ENCODE peak calls at places on chromosomes 2 and 18, in ten cellular contexts. Q is epithelial cell of esophagus, X is cardiac fibroblast, F is MM.1S, R is astrocyte, G is heart left ventricle, B is dorsolateral prefrontal cortex, K is tibial artery, S is fibroblast of the aortic adventitia, D is fibroblast of pulmonary artery. O is an unnamed sample.

GRCh38 chr2:70643715-70644114 is 90.1 kb upstream of the TGFA start:
- DNase-seq in Q (peak), X (peak), F (peak), R (no peak), G (no peak), B (no peak), K (no peak), S (no peak), D (no peak), O (no peak)

GRCh38 chr2:31558401-31559295 is 22.1 kb downstream of the SRD5A2 start:
- DNase-seq in Q (peak), X (peak), F (no peak), R (peak), G (no peak), B (no peak), K (no peak), S (peak), D (peak), O (peak)

GRCh38 chr2:205796914-205797313 is 114.6 kb downstream of the NRP2 start:
- DNase-seq in Q (no peak), X (no peak), F (no peak), R (no peak), G (no peak), B (no peak), K (no peak), S (no peak), D (no peak), O (no peak)

GRCh38 chr2:235508371-235509160 is 14.7 kb downstream of the AGAP1 start:
- DNase-seq in Q (no peak), X (no peak), F (no peak), R (no peak), G (no peak), B (no peak), K (no peak), S (no peak), D (no peak), O (no peak)

GRCh38 chr2:105888625-105889024 is 143.9 kb downstream of the NCK2 start:
- DNase-seq in Q (peak), X (peak), F (peak), R (no peak), G (no peak), B (no peak), K (no peak), S (no peak), D (no peak), O (no peak)

GRCh38 chr2:66201242-66201641 is 233.7 kb upstream of the MEIS1 start:
- DNase-seq in Q (no peak), X (no peak), F (no peak), R (no peak), G (no peak), B (no peak), K (no peak), S (no peak), D (no peak), O (no peak)

GRCh38 chr2:53268626-53269025 is 499.0 kb upstream of the CHAC2 start:
- DNase-seq in Q (peak), X (no peak), F (no peak), R (no peak), G (no peak), B (no peak), K (no peak), S (no peak), D (no peak), O (no peak)

GRCh38 chr2:231597014-231597611 is 4.4 kb downstream of the TEX44 start:
- DNase-seq in Q (no peak), X (peak), F (no peak), R (no peak), G (peak), B (peak), K (peak), S (peak), D (peak), O (peak)

GRCh38 chr2:24411488-24412146 is 51.3 kb upstream of the ITSN2 start:
- DNase-seq in Q (peak), X (no peak), F (no peak), R (no peak), G (no peak), B (no peak), K (no peak), S (no peak), D (no peak), O (no peak)

GRCh38 chr2:88590998-88591613 is 36.2 kb downstream of the EIF2AK3 start:
- DNase-seq in Q (peak), X (peak), F (peak), R (peak), G (peak), B (no peak), K (peak), S (peak), D (peak), O (peak)

GRCh38 chr2:24875272-24875671 is 44.8 kb downstream of the ADCY3 start:
- DNase-seq in Q (no peak), X (peak), F (no peak), R (peak), G (no peak), B (no peak), K (no peak), S (peak), D (no peak), O (peak)

GRCh38 chr18:75265872-75266271 is 55.3 kb downstream of the TSHZ1 start:
- DNase-seq in Q (no peak), X (no peak), F (no peak), R (no peak), G (no peak), B (no peak), K (no peak), S (no peak), D (no peak), O (no peak)

GRCh38 chr2:99728166-99728565 is 238.3 kb upstream of the REV1 start:
- DNase-seq in Q (no peak), X (no peak), F (no peak), R (no peak), G (no peak), B (no peak), K (no peak), S (no peak), D (no peak), O (no peak)

GRCh38 chr2:174240097-174240496 is 8.2 kb downstream of the OLA1 start:
- DNase-seq in Q (no peak), X (no peak), F (no peak), R (no peak), G (no peak), B (no peak), K (no peak), S (no peak), D (no peak), O (no peak)

GRCh38 chr2:151063271-151063670 is 198.4 kb downstream of the RBM43 start:
- DNase-seq in Q (peak), X (peak), F (no peak), R (peak), G (no peak), B (no peak), K (no peak), S (peak), D (peak), O (peak)

GRCh38 chr2:206368484-206368883 is 74.8 kb upstream of the ADAM23 start:
- DNase-seq in Q (no peak), X (no peak), F (no peak), R (no peak), G (no peak), B (no peak), K (no peak), S (peak), D (no peak), O (no peak)

GRCh38 chr2:237509905-237510304 is 22.9 kb downstream of the MLPH start:
- DNase-seq in Q (no peak), X (no peak), F (no peak), R (no peak), G (no peak), B (no peak), K (no peak), S (no peak), D (no peak), O (no peak)

GRCh38 chr2:19548116-19548515 is 189.7 kb upstream of the OSR1 start:
- DNase-seq in Q (no peak), X (no peak), F (no peak), R (no peak), G (no peak), B (no peak), K (no peak), S (no peak), D (no peak), O (no peak)

GRCh38 chr2:221518937-221519635 is 53.0 kb downstream of the EPHA4 start:
- DNase-seq in Q (no peak), X (no peak), F (no peak), R (peak), G (no peak), B (no peak), K (no peak), S (peak), D (no peak), O (no peak)

GRCh38 chr2:221514305-221515040 is 57.6 kb downstream of the EPHA4 start:
- DNase-seq in Q (no peak), X (no peak), F (no peak), R (no peak), G (no peak), B (no peak), K (no peak), S (no peak), D (no peak), O (no peak)

GRCh38 chr2:221521261-221521845 is 50.8 kb downstream of the EPHA4 start:
- DNase-seq in Q (no peak), X (no peak), F (no peak), R (no peak), G (no peak), B (no peak), K (no peak), S (no peak), D (no peak), O (no peak)

GRCh38 chr2:221518201-221518936 is 53.7 kb downstream of the EPHA4 start:
- DNase-seq in Q (peak), X (no peak), F (peak), R (peak), G (no peak), B (no peak), K (no peak), S (peak), D (peak), O (no peak)

DNA sequence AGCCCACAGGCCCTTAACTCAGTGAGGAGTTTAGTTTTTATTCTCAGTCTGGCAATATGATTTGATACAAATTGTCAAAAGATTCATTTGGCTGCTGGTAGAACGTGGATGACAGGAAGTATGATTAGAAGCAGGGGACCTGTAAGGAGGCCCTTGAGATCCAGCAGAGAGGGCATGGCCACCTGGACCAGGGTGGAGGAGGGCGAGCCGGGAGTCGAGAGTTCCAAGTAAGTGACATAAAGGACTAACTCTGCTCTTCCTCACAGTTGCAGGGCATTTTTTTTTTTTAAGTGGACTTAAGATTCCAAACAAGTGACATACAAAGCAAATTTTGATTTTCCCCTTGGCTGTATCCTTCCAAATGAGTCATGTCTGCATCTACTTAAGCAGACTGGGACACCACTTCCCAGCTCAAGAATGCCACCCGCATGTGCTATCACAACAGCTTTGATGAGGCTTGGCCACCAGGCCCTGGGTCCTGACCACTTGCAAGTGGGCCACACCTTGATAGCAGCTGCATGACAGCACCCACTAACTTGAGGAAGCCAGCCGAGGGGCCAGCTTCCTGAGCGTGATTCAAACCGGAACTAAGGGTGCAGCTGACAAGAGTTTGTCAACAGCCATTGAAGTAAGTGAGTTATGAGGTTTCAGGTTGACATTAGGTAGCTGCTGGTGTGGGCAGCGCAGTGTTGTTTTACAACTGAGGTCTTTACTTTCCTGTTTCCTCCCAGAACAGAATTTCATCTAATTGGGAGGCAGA is 54.6 kb downstream of the EPHA4 start:
- DNase-seq in Q (peak), X (peak), F (peak), R (peak), G (no peak), B (no peak), K (peak), S (peak), D (peak), O (peak)
- H3K4me3 ChIP-seq in Q (no peak), X (no peak), F (no peak), R (no peak), G (no peak), B (no peak), K (no peak), S (no peak), D (no peak), O (no peak)

GRCh38 chr2:176817061-176817565 is 395.5 kb upstream of the HNRNPA3 start:
- DNase-seq in Q (no peak), X (no peak), F (no peak), R (no peak), G (no peak), B (no peak), K (no peak), S (no peak), D (no peak), O (no peak)
- TF ChIP-seq CTCF in Q (peak), X (peak), F (peak), R (no peak), G (no peak), B (no peak), K (no peak), S (peak), D (no peak), O (peak)

GRCh38 chr18:77130229-77131099 is 2.1 kb downstream of the MBP start:
- DNase-seq in Q (no peak), X (no peak), F (no peak), R (no peak), G (no peak), B (no peak), K (no peak), S (no peak), D (no peak), O (no peak)

GRCh38 chr18:77131652-77132368 is 773 bp downstream of the MBP start:
- DNase-seq in Q (peak), X (peak), F (no peak), R (no peak), G (peak), B (no peak), K (peak), S (peak), D (peak), O (no peak)

GRCh38 chr18:77132369-77133050 is at the start of gene MBP:
- DNase-seq in Q (peak), X (no peak), F (peak), R (no peak), G (peak), B (no peak), K (no peak), S (no peak), D (no peak), O (no peak)

GRCh38 chr18:77129150-77129551 is 3.4 kb downstream of the MBP start:
- DNase-seq in Q (peak), X (peak), F (no peak), R (peak), G (no peak), B (no peak), K (peak), S (peak), D (peak), O (peak)

DNA sequence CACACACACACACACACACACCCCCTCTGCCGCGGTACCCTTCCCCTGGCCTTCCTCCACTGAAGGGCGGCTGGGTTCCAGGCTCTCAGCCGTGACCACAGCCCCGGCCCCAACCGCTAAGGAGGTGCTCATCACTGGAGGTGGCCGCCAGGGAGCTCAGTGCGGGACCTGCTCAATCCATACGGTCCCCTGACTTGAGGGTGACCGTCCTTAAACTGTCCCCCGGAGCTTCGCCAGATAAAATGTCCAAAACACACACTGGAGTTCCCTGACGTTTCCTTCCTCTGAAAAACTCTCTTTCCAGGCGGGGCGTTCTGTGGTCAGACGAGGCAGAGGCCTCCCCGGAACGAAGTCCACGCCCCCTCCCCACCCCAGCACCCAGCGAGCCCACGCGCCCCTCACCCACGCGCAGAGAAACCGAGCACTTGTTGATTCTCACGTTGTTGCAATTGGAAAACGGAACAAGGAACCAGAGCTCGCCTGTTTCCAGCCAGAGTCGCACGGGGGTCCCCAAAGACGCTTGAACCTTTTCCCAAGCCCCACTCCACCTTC is 1.4 kb downstream of the MBP start:
- DNase-seq in Q (peak), X (no peak), F (no peak), R (no peak), G (peak), B (no peak), K (no peak), S (peak), D (peak), O (no peak)
- H3K4me3 ChIP-seq in Q (peak), X (peak), F (peak), R (peak), G (peak), B (peak), K (peak), S (peak), D (peak), O (peak)

DNA sequence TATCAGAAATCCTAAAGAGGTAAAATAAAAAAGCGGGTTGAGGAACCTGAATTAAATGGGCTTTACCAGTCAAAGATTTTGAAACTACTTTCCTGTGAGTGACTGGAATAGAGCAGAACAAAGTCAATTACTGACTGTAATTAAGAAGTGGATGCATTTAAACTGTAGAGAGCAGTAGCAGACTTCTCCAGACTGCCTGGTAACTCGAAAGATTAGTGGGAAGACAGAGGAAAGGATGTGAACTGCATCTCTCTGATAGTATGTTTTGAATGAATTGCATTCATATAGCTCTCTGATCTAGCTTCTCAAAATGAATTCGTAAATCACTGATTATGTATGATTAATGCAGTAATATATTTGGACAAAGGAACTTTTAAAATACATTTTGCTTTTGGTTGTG is 303.9 kb downstream of the ARHGAP15 start:
- DNase-seq in Q (no peak), X (no peak), F (no peak), R (no peak), G (no peak), B (no peak), K (no peak), S (peak), D (peak), O (peak)
- TF ChIP-seq CTCF in Q (peak), X (no peak), F (no peak), R (no peak), G (no peak), B (peak), K (peak), S (peak), D (peak), O (peak)

DNA sequence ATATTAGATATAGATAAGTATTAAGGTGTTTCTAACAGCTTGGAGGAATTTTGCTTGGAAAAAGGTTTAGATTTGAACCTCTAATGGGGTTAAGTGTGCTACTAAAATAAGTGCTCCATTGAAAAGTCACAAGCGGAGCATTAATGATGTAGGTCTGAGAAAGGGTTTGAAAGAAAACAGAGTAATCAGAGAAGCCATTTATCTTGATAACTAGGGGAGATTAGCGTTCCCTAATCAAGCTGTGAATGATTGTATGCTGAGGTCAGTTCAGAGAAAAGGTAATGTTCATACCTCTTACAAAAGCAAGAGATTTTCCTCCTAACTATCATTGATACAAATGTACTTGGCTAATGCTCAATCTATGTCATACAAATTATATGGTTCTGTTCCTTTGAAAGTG is 1.5 kb downstream of the ARHGAP25 start:
- DNase-seq in Q (no peak), X (no peak), F (no peak), R (no peak), G (no peak), B (no peak), K (no peak), S (no peak), D (no peak), O (no peak)
- H3K4me3 ChIP-seq in Q (no peak), X (no peak), F (peak), R (no peak), G (no peak), B (peak), K (no peak), S (no peak), D (no peak), O (no peak)

GRCh38 chr2:7725132-7725849 is 808.1 kb downstream of the RNF144A start:
- DNase-seq in Q (peak), X (peak), F (no peak), R (no peak), G (no peak), B (no peak), K (no peak), S (peak), D (peak), O (peak)
- TF ChIP-seq CTCF in Q (peak), X (no peak), F (no peak), R (no peak), G (no peak), B (no peak), K (no peak), S (no peak), D (no peak), O (peak)

DNA sequence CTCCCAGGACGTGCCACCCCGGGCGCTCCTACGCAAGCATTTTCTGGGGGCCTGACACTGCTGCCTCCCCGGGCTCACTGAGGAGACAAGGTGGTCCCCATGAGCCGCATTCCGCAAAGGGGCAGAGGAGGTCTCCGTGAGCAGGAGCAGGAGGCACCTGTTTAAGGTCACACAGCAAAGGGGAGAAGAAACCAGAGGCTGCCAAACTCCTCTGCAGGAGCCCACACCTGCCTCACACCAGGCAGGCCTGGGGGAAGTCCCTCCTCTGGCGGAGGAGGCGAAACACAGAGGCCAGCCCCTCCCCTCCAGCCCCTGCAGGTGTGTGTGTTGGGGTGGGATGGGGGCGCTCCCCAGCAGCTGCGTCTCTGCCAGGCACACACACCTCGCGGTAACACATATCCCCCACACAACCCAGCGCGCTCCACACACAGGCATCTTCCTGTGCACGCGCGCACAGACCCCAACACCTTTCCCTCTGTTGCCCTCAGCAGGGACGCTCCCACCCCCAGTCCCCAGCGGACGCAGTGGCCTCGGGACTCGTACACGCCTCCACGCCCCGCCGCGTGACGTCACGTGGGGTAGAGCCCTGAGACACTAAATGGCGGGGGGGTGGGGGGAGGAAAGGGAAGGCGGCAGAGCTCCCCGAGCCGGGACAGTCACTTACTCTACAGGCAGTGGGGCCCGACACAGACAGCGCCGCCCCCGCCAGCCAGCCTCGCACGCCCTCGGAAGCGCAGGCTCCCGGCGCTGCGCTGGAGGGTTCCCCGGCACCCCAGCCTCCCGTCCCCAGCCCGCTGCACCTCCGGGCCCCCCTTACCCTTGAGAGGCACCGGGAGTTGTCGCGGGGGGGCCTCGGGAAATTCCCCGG is 537 bp upstream of the WNT10A start:
- DNase-seq in Q (no peak), X (no peak), F (peak), R (no peak), G (no peak), B (no peak), K (no peak), S (no peak), D (no peak), O (no peak)
- H3K4me3 ChIP-seq in Q (peak), X (no peak), F (peak), R (no peak), G (peak), B (peak), K (no peak), S (no peak), D (no peak), O (no peak)

O was measured in AG10803.